ENCODE peak calls at places on chromosomes 13 and 19, in four cellular contexts. R, Y, M and X are unnamed samples.

GRCh38 chr19:41907994-41908615 is 20.1 kb downstream of the ERFL start:
- DNase-seq in R (no peak), Y (no peak), M (no peak), X (no peak)

GRCh38 chr13:51125495-51126226 is 14.6 kb upstream of the C13orf42 start:
- DNase-seq in R (peak), Y (no peak), M (no peak), X (peak)

GRCh38 chr19:35592226-35592625 is 6.3 kb downstream of the PMIS2 start:
- DNase-seq in R (peak), Y (no peak), M (no peak), X (peak)

GRCh38 chr19:29680447-29680846 is 15.2 kb downstream of the PLEKHF1 start:
- DNase-seq in R (no peak), Y (peak), M (no peak), X (no peak)

GRCh38 chr19:3289971-3290569 is 65.6 kb downstream of the CELF5 start:
- DNase-seq in R (no peak), Y (no peak), M (no peak), X (no peak)

GRCh38 chr19:35561436-35561835 is 2.0 kb downstream of the ATP4A start:
- DNase-seq in R (no peak), Y (no peak), M (no peak), X (no peak)

GRCh38 chr19:3821156-3821555 is 35.0 kb upstream of the MATK start:
- DNase-seq in R (no peak), Y (no peak), M (no peak), X (no peak)

GRCh38 chr19:43611788-43612187 is at the start of gene SRRM5:
- DNase-seq in R (no peak), Y (no peak), M (no peak), X (no peak)

GRCh38 chr19:10797078-10797477 is 38.9 kb downstream of the TMED1 start:
- DNase-seq in R (no peak), Y (peak), M (no peak), X (no peak)

GRCh38 chr13:76887070-76887563 is 912 bp upstream of the KCTD12 start:
- DNase-seq in R (no peak), Y (no peak), M (no peak), X (peak)

GRCh38 chr13:109858319-109858718 is 71.9 kb upstream of the IRS2 start:
- DNase-seq in R (no peak), Y (no peak), M (no peak), X (no peak)

GRCh38 chr19:4393947-4394590 is 6.3 kb downstream of the SH3GL1 start:
- DNase-seq in R (no peak), Y (no peak), M (no peak), X (no peak)

GRCh38 chr13:49454388-49455015 is 10.4 kb downstream of the SETDB2 start:
- DNase-seq in R (no peak), Y (no peak), M (no peak), X (no peak)

GRCh38 chr13:19587635-19588300 is 26.4 kb upstream of the TPTE2 start:
- DNase-seq in R (peak), Y (no peak), M (no peak), X (no peak)

GRCh38 chr13:100543872-100544602 is 44.6 kb downstream of the GGACT start:
- DNase-seq in R (no peak), Y (no peak), M (no peak), X (no peak)

GRCh38 chr19:45637890-45638667 is 1.1 kb downstream of the EML2 start:
- DNase-seq in R (no peak), Y (no peak), M (no peak), X (no peak)

GRCh38 chr13:49637989-49638388 is 9.7 kb downstream of the ARL11 start:
- DNase-seq in R (no peak), Y (no peak), M (no peak), X (no peak)

GRCh38 chr13:50255639-50256038 is 240.4 kb downstream of the KCNRG start:
- DNase-seq in R (no peak), Y (no peak), M (no peak), X (no peak)

GRCh38 chr19:18208098-18208951 is 4.5 kb upstream of the RAB3A start:
- DNase-seq in R (peak), Y (no peak), M (no peak), X (peak)

GRCh38 chr13:46630419-46631183 is 77.6 kb downstream of the LRCH1 start:
- DNase-seq in R (no peak), Y (no peak), M (no peak), X (no peak)

GRCh38 chr13:110636053-110636475 is 20.7 kb downstream of the NAXD start:
- DNase-seq in R (no peak), Y (no peak), M (no peak), X (no peak)

GRCh38 chr13:86601351-86601750 is 802.1 kb upstream of the SLITRK6 start:
- DNase-seq in R (no peak), Y (no peak), M (no peak), X (no peak)

GRCh38 chr13:27168870-27169525 is 2.6 kb downstream of the USP12 start:
- DNase-seq in R (no peak), Y (no peak), M (no peak), X (no peak)

GRCh38 chr19:17070421-17070820 is 4.8 kb downstream of the HAUS8 start:
- DNase-seq in R (no peak), Y (no peak), M (no peak), X (no peak)

GRCh38 chr13:97566907-97567306 is 132.9 kb downstream of the RAP2A start:
- DNase-seq in R (no peak), Y (no peak), M (no peak), X (no peak)

GRCh38 chr19:55070755-55071502 is 4.7 kb upstream of the EPS8L1 start:
- DNase-seq in R (peak), Y (no peak), M (no peak), X (no peak)

GRCh38 chr13:51724721-51725120 is 79.2 kb downstream of the DHRS12 start:
- DNase-seq in R (no peak), Y (no peak), M (no peak), X (no peak)

GRCh38 chr19:29098863-29099481 is 114.0 kb downstream of the UQCRFS1 start:
- DNase-seq in R (peak), Y (no peak), M (peak), X (no peak)

GRCh38 chr19:8158411-8159074 is 9.2 kb upstream of the FBN3 start:
- DNase-seq in R (peak), Y (peak), M (peak), X (peak)

GRCh38 chr13:20430296-20430695 is 95.4 kb downstream of the CRYL1 start:
- DNase-seq in R (no peak), Y (no peak), M (no peak), X (no peak)

GRCh38 chr19:58555920-58556632 is 1.2 kb upstream of the CHMP2A start:
- DNase-seq in R (no peak), Y (no peak), M (no peak), X (no peak)

GRCh38 chr13:57632276-57633140 is 964 bp downstream of the PCDH17 start:
- DNase-seq in R (peak), Y (no peak), M (no peak), X (peak)

GRCh38 chr19:23415034-23415433 is 19.8 kb upstream of the ZNF91 start:
- DNase-seq in R (no peak), Y (no peak), M (no peak), X (no peak)

GRCh38 chr13:51585234-51585672 is 991 bp downstream of the WDFY2 start:
- DNase-seq in R (no peak), Y (no peak), M (no peak), X (no peak)

GRCh38 chr13:26759907-26760834 is at the start of gene GPR12:
- DNase-seq in R (no peak), Y (no peak), M (no peak), X (no peak)

GRCh38 chr13:27406178-27406939 is 18.1 kb upstream of the GTF3A start:
- DNase-seq in R (peak), Y (peak), M (no peak), X (peak)

GRCh38 chr13:90055121-90055520 is 1292.4 kb upstream of the MIR17HG start:
- DNase-seq in R (no peak), Y (no peak), M (no peak), X (no peak)

GRCh38 chr19:48318286-48318987 is 6.9 kb upstream of the EMP3 start:
- DNase-seq in R (no peak), Y (no peak), M (no peak), X (no peak)

GRCh38 chr19:48325265-48325910 is at the start of gene EMP3:
- DNase-seq in R (peak), Y (peak), M (peak), X (peak)

GRCh38 chr19:48319647-48320537 is 5.5 kb upstream of the EMP3 start:
- DNase-seq in R (peak), Y (peak), M (no peak), X (peak)

GRCh38 chr19:48321372-48321621 is 4.1 kb upstream of the EMP3 start:
- DNase-seq in R (peak), Y (peak), M (peak), X (peak)

DNA sequence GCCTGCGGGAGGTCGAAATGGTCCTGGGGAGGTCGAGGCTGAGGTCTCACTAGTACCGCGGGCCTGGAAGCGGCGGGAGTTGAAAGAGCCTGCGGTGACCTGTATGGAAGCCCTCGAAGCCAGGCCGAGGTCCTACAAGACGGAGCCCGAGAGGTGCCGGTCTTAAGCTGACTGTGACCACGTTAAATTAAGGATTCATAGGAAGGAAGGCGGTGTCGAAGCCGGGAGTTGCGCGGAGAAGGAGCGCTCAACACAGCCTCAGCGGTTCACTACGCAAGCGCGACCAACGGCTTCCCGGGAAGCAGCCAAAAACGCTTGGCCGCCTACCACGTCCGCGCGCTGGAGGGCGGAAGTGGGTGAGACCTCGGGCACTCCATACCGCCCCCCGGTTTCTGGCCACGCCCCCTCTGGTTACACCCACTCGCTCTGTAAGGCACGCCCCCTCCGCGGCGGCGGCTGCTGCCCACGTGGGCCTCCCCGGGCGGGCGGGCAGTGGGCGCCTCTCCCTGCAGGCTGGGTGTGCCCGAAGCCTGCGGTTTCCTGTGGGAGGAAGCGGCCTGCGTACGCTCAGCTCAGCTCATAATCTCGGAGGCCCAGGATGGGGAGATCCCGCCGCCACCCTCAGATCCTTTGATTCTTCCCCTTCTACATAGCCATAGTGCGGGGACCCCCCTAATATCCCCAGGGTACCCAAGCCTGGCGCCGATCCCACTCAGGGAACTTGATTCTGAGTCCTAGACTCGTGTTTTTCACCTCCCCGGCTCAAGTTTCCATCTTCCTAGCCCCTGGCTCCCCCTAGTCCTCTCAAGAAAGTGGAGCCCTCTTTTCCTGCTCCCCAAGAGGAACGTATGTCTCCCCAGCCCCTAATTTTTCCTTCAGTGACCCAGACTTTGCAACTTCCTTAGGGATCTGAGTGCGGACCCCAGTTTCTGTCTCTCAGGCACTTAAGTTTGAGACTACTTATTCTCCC is 3.4 kb upstream of the EMP3 start:
- DNase-seq in R (peak), Y (peak), M (peak), X (peak)
- TF ChIP-seq CTCF in R (no peak), Y (no peak), M (no peak), X (no peak)

GRCh38 chr13:30156826-30157615 is 150.3 kb downstream of the KATNAL1 start:
- DNase-seq in R (no peak), Y (no peak), M (no peak), X (no peak)

GRCh38 chr13:30156270-30156669 is 151.1 kb downstream of the KATNAL1 start:
- DNase-seq in R (no peak), Y (no peak), M (no peak), X (no peak)

GRCh38 chr13:30159446-30159839 is 147.9 kb downstream of the KATNAL1 start:
- DNase-seq in R (no peak), Y (no peak), M (peak), X (no peak)

GRCh38 chr13:30157616-30157993 is 149.7 kb downstream of the KATNAL1 start:
- DNase-seq in R (no peak), Y (no peak), M (no peak), X (no peak)

DNA sequence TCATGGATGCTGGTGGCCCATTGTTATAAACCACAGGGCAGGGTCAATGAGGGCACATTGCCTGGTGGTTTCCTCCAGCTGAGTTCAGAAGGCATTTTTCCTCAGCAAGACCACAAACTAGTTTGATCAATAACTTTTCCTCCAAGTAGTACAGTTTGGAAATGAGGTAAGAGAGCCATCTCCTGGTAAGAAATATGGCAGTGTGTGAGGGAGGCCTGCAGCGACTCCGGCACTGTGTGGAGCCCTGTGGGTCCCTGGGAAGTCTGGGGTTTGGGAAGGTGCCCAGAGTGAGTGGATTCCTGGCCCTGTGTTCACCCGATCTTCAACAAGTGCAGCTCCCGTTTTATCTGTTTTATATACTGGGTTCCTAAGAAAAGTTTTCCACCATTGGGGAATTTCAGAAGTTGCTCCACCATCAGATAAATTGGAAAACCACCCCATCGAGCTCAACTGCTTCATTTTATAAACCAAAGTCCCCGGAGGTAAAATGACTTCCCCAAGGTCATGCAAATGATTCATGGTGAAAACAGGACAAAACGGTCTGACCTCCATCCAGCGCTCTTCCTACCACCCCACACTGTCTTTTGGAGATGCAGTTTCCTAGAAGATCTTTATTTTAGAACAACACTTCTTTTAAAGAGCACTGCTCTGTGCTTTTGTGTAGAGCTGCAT is 148.4 kb downstream of the KATNAL1 start:
- DNase-seq in R (no peak), Y (no peak), M (peak), X (no peak)
- TF ChIP-seq CTCF in R (no peak), Y (peak), M (peak), X (no peak)

GRCh38 chr13:113405481-113406300 is 41.8 kb upstream of the GRTP1 start:
- DNase-seq in R (no peak), Y (no peak), M (no peak), X (no peak)
- TF ChIP-seq CTCF in R (no peak), Y (no peak), M (no peak), X (no peak)

GRCh38 chr19:57466489-57466888 is 9.5 kb upstream of the VN1R1 start:
- DNase-seq in R (no peak), Y (no peak), M (no peak), X (no peak)

DNA sequence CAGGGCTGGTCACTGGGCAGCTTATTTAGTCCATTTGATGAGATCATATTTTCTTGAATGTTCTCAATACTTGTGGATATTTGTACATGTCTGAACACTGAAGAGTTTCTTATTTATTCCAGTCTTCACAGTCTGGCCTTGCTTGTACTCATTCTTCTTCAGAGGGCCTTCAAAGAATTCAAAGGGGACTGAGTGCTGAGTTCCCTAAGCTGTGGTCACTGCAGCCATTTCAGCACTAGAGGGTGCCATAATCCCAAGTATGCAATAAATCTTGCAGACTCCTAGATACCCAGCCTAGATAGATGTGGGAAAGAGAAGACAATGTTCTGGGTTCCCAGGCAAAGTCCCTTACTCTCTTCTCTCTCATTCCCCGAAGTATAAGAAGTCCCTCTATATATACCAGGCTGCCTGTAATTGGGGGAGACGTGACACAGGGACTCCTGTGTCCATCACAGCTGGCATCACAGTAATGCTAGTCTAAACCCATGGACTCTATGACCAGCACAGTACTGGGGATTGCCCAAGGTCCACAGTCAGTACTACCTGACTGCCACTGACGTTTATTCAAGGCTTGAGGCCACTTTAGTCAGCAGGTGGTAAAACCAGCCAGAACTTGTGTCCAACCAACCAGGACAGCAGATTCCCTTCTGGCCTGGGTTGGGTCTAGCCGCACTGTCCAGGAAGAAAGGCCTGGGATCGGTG is 8.9 kb upstream of the VN1R1 start:
- DNase-seq in R (no peak), Y (no peak), M (no peak), X (peak)
- TF ChIP-seq CTCF in R (no peak), Y (no peak), M (peak), X (no peak)

GRCh38 chr19:19321143-19321577 is 531 bp downstream of the MAU2 start:
- DNase-seq in R (no peak), Y (no peak), M (no peak), X (no peak)
- TF ChIP-seq CTCF in R (no peak), Y (no peak), M (no peak), X (no peak)